ENCODE peak calls at places on chromosomes 11 and 22, in seven cellular contexts. A is posterior vena cava, T is T follicular helper cell, K is epithelial cell of esophagus, U is sciatic nerve, E is NAMALWA, B is AG08396. F is an unnamed sample.

GRCh38 chr11:58394195-58394594 is 12.5 kb downstream of the OR5B3 start:
- DNase-seq in A (no peak), T (no peak), K (peak), U (no peak), E (no peak), B (peak), F (peak)

GRCh38 chr11:59158206-59159068 is 13.5 kb upstream of the DTX4 start:
- DNase-seq in A (peak), T (peak), K (peak), U (peak), E (peak), B (peak), F (no peak)

GRCh38 chr11:111494040-111494439 is 18.1 kb downstream of the BTG4 start:
- DNase-seq in A (no peak), T (no peak), K (no peak), U (no peak), E (no peak), B (no peak), F (no peak)

GRCh38 chr22:31852691-31853370 is 91.5 kb upstream of the YWHAH start:
- DNase-seq in A (no peak), T (no peak), K (no peak), U (no peak), E (no peak), B (no peak), F (no peak)

GRCh38 chr22:31022516-31022915 is 53.5 kb downstream of the TUG1 start:
- DNase-seq in A (no peak), T (no peak), K (no peak), U (peak), E (no peak), B (no peak), F (no peak)

GRCh38 chr22:20514658-20515406 is 7.4 kb downstream of the MED15 start:
- DNase-seq in A (no peak), T (no peak), K (peak), U (no peak), E (no peak), B (peak), F (no peak)

GRCh38 chr11:117839234-117839882 is 14.8 kb upstream of the FXYD2 start:
- DNase-seq in A (peak), T (no peak), K (no peak), U (peak), E (no peak), B (no peak), F (no peak)

GRCh38 chr22:48100685-48101417 is 1338.4 kb downstream of the TBC1D22A start:
- DNase-seq in A (no peak), T (no peak), K (no peak), U (no peak), E (no peak), B (no peak), F (no peak)

GRCh38 chr11:3022982-3023381 is 30.9 kb upstream of the NAP1L4 start:
- DNase-seq in A (no peak), T (no peak), K (peak), U (no peak), E (no peak), B (peak), F (no peak)

GRCh38 chr11:117232911-117233409 is 489 bp downstream of the RNF214 start:
- DNase-seq in A (peak), T (no peak), K (no peak), U (no peak), E (peak), B (peak), F (no peak)

GRCh38 chr11:123430736-123431356 is 777 bp downstream of the GRAMD1B start:
- DNase-seq in A (peak), T (peak), K (peak), U (peak), E (no peak), B (peak), F (no peak)

GRCh38 chr11:119635776-119636175 is 93.2 kb downstream of the NECTIN1 start:
- DNase-seq in A (no peak), T (no peak), K (no peak), U (no peak), E (no peak), B (no peak), F (no peak)

GRCh38 chr22:30205281-30206115 is 41.1 kb downstream of the LIF start:
- DNase-seq in A (peak), T (no peak), K (peak), U (no peak), E (no peak), B (peak), F (peak)

GRCh38 chr22:22431271-22432220 is 77.0 kb downstream of the ZNF280B start:
- DNase-seq in A (no peak), T (peak), K (peak), U (peak), E (peak), B (peak), F (peak)

GRCh38 chr11:114230031-114230430 is 66.2 kb upstream of the NNMT start:
- DNase-seq in A (no peak), T (no peak), K (no peak), U (no peak), E (no peak), B (no peak), F (no peak)

GRCh38 chr11:16924826-16925494 is 89.3 kb downstream of the PLEKHA7 start:
- DNase-seq in A (peak), T (no peak), K (peak), U (peak), E (no peak), B (peak), F (no peak)

GRCh38 chr11:75697906-75698563 is 19.6 kb upstream of the MOGAT2 start:
- DNase-seq in A (no peak), T (no peak), K (peak), U (no peak), E (no peak), B (no peak), F (no peak)

GRCh38 chr11:87265132-87265531 is 227.4 kb downstream of the TMEM135 start:
- DNase-seq in A (no peak), T (no peak), K (no peak), U (no peak), E (no peak), B (no peak), F (no peak)

GRCh38 chr11:114147389-114148382 is 88.2 kb downstream of the ZBTB16 start:
- DNase-seq in A (no peak), T (no peak), K (no peak), U (no peak), E (no peak), B (no peak), F (no peak)

GRCh38 chr11:66744485-66745355 is 15.7 kb upstream of the SPTBN2 start:
- DNase-seq in A (peak), T (peak), K (peak), U (peak), E (peak), B (peak), F (no peak)

GRCh38 chr11:130166457-130166784 is 6.8 kb downstream of the ST14 start:
- DNase-seq in A (peak), T (no peak), K (peak), U (no peak), E (peak), B (peak), F (peak)

GRCh38 chr11:100830295-100830694 is 143.2 kb downstream of the ARHGAP42 start:
- DNase-seq in A (no peak), T (no peak), K (peak), U (no peak), E (no peak), B (no peak), F (peak)

GRCh38 chr22:36334081-36334831 is 53.5 kb downstream of the MYH9 start:
- DNase-seq in A (no peak), T (no peak), K (peak), U (no peak), E (no peak), B (no peak), F (no peak)

GRCh38 chr22:25712661-25713400 is 29.2 kb upstream of the MYO18B start:
- DNase-seq in A (no peak), T (no peak), K (no peak), U (no peak), E (no peak), B (no peak), F (no peak)

GRCh38 chr11:21640491-21640890 is 552.4 kb upstream of the ANO5 start:
- DNase-seq in A (no peak), T (no peak), K (no peak), U (no peak), E (no peak), B (no peak), F (no peak)

GRCh38 chr11:59528741-59529140 is 17.4 kb downstream of the OR4D9 start:
- DNase-seq in A (no peak), T (no peak), K (no peak), U (no peak), E (no peak), B (no peak), F (no peak)

GRCh38 chr11:83721286-83721685 is 435.1 kb upstream of the CCDC90B start:
- DNase-seq in A (no peak), T (no peak), K (peak), U (no peak), E (no peak), B (no peak), F (peak)

GRCh38 chr22:30636226-30637077 is 871 bp downstream of the SLC35E4 start:
- DNase-seq in A (peak), T (no peak), K (peak), U (no peak), E (peak), B (peak), F (no peak)

GRCh38 chr11:77100166-77101042 is 2.2 kb upstream of the OMP start:
- DNase-seq in A (peak), T (no peak), K (no peak), U (peak), E (no peak), B (no peak), F (no peak)

F was measured in kidney epithelial cell.